ENCODE peak calls at places on chromosomes 13 and 19, in eight cellular contexts. W, F, B, I, M, R, Q and H are unnamed samples.

GRCh38 chr13:93680329-93680728 is 453.7 kb downstream of the GPC6 start:
- DNase-seq in W (no peak), F (no peak), B (no peak), I (no peak), M (no peak), R (no peak), Q (no peak), H (no peak)

GRCh38 chr19:4971424-4971793 is 2.5 kb downstream of the KDM4B start:
- DNase-seq in W (no peak), F (no peak), B (peak), I (peak), M (no peak), R (no peak), Q (no peak), H (no peak)

GRCh38 chr19:29247912-29248311 is 35.0 kb upstream of the UQCRFS1 start:
- DNase-seq in W (no peak), F (no peak), B (no peak), I (no peak), M (peak), R (no peak), Q (peak), H (no peak)

GRCh38 chr19:44758596-44758995 is 10.1 kb downstream of the BCL3 start:
- DNase-seq in W (no peak), F (no peak), B (peak), I (no peak), M (peak), R (no peak), Q (peak), H (no peak)

GRCh38 chr13:29465741-29466293 is 129.7 kb downstream of the SLC7A1 start:
- DNase-seq in W (no peak), F (no peak), B (no peak), I (peak), M (peak), R (no peak), Q (no peak), H (no peak)

GRCh38 chr19:16587031-16588023 is 15.1 kb upstream of the SLC35E1 start:
- DNase-seq in W (no peak), F (no peak), B (no peak), I (no peak), M (no peak), R (peak), Q (no peak), H (peak)

GRCh38 chr19:17576758-17577532 is 21.5 kb downstream of the COLGALT1 start:
- DNase-seq in W (no peak), F (peak), B (peak), I (no peak), M (no peak), R (no peak), Q (peak), H (no peak)

GRCh38 chr19:2332341-2333026 is 4.0 kb downstream of the SPPL2B start:
- DNase-seq in W (no peak), F (no peak), B (no peak), I (no peak), M (peak), R (no peak), Q (no peak), H (peak)

GRCh38 chr13:78192721-78193120 is 274.1 kb upstream of the EDNRB start:
- DNase-seq in W (no peak), F (no peak), B (no peak), I (peak), M (no peak), R (no peak), Q (no peak), H (no peak)

GRCh38 chr13:24615911-24616472 is 64.2 kb upstream of the ATP12A start:
- DNase-seq in W (no peak), F (no peak), B (no peak), I (no peak), M (no peak), R (no peak), Q (peak), H (no peak)

GRCh38 chr19:48713041-48713863 is 6.3 kb downstream of the MAMSTR start:
- DNase-seq in W (no peak), F (no peak), B (peak), I (no peak), M (peak), R (no peak), Q (peak), H (peak)

GRCh38 chr19:19110410-19111137 is 27.7 kb downstream of the TMEM161A start:
- DNase-seq in W (no peak), F (peak), B (no peak), I (no peak), M (no peak), R (no peak), Q (peak), H (no peak)
- TF ChIP-seq CTCF in W (no peak), F (peak), B (peak), I (no peak), M (peak), R (peak), Q (peak), H (no peak)

GRCh38 chr13:112877496-112877895 is 91.5 kb upstream of the MCF2L start:
- DNase-seq in W (no peak), F (no peak), B (no peak), I (no peak), M (peak), R (no peak), Q (no peak), H (no peak)
- TF ChIP-seq CTCF in W (no peak), F (no peak), B (no peak), I (no peak), M (no peak), R (no peak), Q (no peak), H (no peak)

DNA sequence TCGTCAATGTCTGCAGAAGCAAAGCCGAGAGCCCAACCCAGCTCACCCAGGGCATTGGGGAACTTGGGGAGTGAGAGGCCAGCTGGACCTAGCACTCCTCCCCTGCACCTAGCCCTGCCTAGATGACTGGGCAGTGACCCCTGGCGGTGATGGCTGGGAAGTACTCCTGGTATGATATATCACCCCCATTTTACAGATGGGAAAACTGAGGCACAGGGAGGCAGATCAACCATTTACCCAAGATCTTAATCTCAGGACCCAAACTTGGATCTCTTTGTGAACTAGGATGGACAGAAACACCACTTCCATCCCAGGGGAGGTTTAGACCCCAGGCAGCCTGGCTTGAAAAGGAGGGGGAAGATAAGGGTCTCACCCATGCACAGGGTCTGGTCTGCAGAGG is 43.5 kb downstream of the CCL25 start:
- DNase-seq in W (no peak), F (no peak), B (no peak), I (peak), M (no peak), R (no peak), Q (no peak), H (no peak)
- TF ChIP-seq CTCF in W (no peak), F (no peak), B (peak), I (peak), M (no peak), R (no peak), Q (no peak), H (no peak)

DNA sequence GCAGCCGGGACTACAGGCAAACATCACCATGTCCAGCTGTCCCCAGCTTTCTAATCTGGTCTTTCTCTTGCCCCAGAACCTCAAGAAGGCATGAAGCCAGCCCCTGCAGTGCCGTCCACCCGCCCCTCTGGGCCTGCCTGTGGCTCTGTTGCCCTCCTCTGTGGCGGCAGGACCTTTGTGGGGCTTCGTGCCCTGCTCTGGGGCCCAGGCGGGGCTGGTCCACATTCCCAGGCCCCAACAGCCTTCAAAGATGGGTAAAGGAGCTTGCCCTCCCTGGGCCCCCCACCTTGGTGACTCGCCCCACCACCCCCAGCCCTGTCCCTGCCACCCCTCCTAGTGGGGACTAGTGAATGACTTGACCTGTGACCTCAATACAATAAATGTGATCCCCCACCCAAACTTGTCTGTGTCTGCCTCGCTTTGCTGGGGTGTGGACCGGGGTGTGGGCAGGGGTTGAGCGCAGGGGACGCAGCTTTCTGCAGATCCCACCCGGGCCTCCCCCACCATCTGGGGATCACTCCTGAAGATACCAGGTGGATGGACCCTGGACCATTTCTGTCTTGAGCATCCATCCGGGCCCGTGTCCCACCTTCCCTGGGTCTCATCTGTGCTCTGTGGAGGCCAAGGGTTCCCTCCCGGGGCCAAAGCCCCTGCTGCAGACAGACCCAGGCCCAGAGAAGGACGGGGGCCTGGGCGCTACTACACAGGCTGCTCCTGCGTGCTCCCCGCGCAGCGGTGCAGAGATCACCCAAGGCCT is 15.3 kb downstream of the PRKCSH start:
- DNase-seq in W (no peak), F (no peak), B (no peak), I (no peak), M (no peak), R (no peak), Q (no peak), H (no peak)
- TF ChIP-seq CTCF in W (no peak), F (no peak), B (no peak), I (no peak), M (no peak), R (no peak), Q (no peak), H (no peak)

GRCh38 chr19:13031917-13032623 is 36.8 kb downstream of the NFIX start:
- DNase-seq in W (no peak), F (no peak), B (no peak), I (peak), M (peak), R (no peak), Q (no peak), H (no peak)

GRCh38 chr19:13033819-13034611 is 38.7 kb downstream of the NFIX start:
- DNase-seq in W (no peak), F (no peak), B (peak), I (peak), M (peak), R (peak), Q (no peak), H (no peak)

GRCh38 chr19:13034636-13035035 is 39.4 kb downstream of the NFIX start:
- DNase-seq in W (no peak), F (no peak), B (no peak), I (peak), M (no peak), R (no peak), Q (no peak), H (no peak)

GRCh38 chr19:13032837-13033236 is 37.6 kb downstream of the NFIX start:
- DNase-seq in W (no peak), F (no peak), B (no peak), I (no peak), M (no peak), R (no peak), Q (no peak), H (no peak)

GRCh38 chr19:13033244-13033643 is 38.0 kb downstream of the NFIX start:
- DNase-seq in W (no peak), F (no peak), B (no peak), I (peak), M (no peak), R (no peak), Q (no peak), H (no peak)
- TF ChIP-seq CTCF in W (peak), F (no peak), B (peak), I (peak), M (peak), R (no peak), Q (no peak), H (no peak)

GRCh38 chr13:30755678-30756077 is 20.3 kb downstream of the ALOX5AP start:
- DNase-seq in W (no peak), F (no peak), B (no peak), I (no peak), M (no peak), R (no peak), Q (peak), H (no peak)

GRCh38 chr13:30752991-30753616 is 17.8 kb downstream of the ALOX5AP start:
- DNase-seq in W (no peak), F (no peak), B (no peak), I (no peak), M (no peak), R (no peak), Q (no peak), H (no peak)

GRCh38 chr13:30751183-30751933 is 16.0 kb downstream of the ALOX5AP start:
- DNase-seq in W (no peak), F (no peak), B (no peak), I (no peak), M (no peak), R (no peak), Q (no peak), H (no peak)

GRCh38 chr13:30750036-30750435 is 14.7 kb downstream of the ALOX5AP start:
- DNase-seq in W (no peak), F (no peak), B (no peak), I (no peak), M (no peak), R (no peak), Q (no peak), H (no peak)

DNA sequence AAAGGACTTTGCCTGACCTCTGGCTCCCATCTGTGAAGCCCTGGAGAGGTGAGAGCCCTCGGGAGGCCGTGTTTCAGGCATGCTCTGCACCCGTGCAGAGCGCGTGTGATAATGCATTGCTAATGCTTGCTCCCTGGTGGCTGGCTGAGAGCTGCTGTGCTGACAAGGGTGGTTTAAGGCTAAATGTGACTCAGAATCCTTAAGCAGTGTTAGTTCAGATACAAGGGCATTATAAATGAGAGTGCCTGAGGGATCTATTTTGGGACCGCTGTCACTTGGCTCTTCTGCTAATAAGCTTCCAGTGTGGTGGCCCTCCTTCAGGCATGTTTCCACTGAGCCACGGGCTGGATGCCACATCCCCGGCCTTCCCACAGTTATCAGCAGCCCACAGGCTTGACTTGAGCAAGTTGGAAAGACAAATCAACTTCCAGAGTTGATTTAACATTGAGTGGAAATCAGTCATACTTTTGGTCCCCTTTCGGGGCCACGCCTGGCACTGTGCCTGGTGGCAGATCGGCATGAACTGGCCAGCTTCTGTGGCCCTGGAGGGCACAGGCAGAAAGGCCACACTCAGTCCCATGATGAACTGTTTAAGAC is 17.0 kb downstream of the ALOX5AP start:
- DNase-seq in W (no peak), F (no peak), B (no peak), I (no peak), M (peak), R (no peak), Q (no peak), H (no peak)
- TF ChIP-seq CTCF in W (no peak), F (no peak), B (no peak), I (no peak), M (no peak), R (no peak), Q (no peak), H (no peak)

GRCh38 chr13:38637576-38637975 is 49.3 kb upstream of the FREM2 start:
- DNase-seq in W (no peak), F (no peak), B (no peak), I (peak), M (no peak), R (no peak), Q (no peak), H (no peak)

GRCh38 chr13:38636106-38636505 is 50.8 kb upstream of the FREM2 start:
- DNase-seq in W (no peak), F (no peak), B (no peak), I (no peak), M (no peak), R (no peak), Q (no peak), H (no peak)

GRCh38 chr13:38636756-38637155 is 50.1 kb upstream of the FREM2 start:
- DNase-seq in W (no peak), F (peak), B (no peak), I (no peak), M (no peak), R (no peak), Q (no peak), H (no peak)

GRCh38 chr13:38641164-38641948 is 45.5 kb upstream of the FREM2 start:
- DNase-seq in W (no peak), F (no peak), B (no peak), I (peak), M (no peak), R (no peak), Q (no peak), H (no peak)
- TF ChIP-seq CTCF in W (peak), F (peak), B (no peak), I (peak), M (no peak), R (no peak), Q (no peak), H (no peak)

DNA sequence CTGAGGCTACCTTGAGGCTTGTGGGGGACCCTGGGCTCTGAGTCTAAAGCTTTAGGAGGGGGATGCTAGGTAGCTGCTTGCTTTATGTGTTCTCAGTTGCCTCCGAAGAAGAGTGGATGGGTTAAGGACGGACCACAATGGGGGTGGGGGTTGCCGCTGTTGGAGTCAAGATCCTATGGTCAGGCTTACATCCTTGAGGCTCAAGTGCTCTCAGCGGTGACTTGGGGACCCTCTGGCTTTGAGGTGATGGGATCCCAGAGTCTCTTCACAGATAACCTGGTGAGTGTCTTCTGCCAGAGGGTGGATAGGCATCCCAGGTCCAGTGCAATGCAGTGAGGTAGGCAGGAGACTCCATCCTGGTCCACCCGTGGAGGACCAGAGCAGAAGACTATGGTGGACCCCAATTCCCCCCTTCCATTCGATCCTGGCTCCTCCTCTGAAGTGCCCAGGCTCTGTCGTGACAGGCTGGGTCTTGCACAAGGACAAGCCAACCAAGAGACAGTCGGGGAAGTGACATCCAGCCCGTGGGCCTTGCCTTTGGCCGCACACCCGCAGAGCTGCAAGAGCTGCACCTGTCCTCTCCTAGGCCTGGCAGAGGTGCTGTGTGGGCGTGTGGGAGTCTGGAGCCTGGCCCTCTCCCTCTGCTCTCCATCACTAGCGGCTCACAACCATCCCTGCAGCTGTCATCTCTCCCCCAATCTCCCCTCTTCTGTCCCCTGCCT is 3.3 kb downstream of the ZNF784 start:
- DNase-seq in W (no peak), F (no peak), B (no peak), I (no peak), M (no peak), R (no peak), Q (no peak), H (no peak)
- TF ChIP-seq CTCF in W (no peak), F (no peak), B (no peak), I (no peak), M (no peak), R (no peak), Q (no peak), H (no peak)

GRCh38 chr13:45820106-45820838 is 31.3 kb downstream of the SIAH3 start:
- DNase-seq in W (no peak), F (no peak), B (peak), I (no peak), M (no peak), R (no peak), Q (peak), H (no peak)

GRCh38 chr13:45821861-45822260 is 29.7 kb downstream of the SIAH3 start:
- DNase-seq in W (no peak), F (no peak), B (peak), I (no peak), M (no peak), R (no peak), Q (no peak), H (no peak)

GRCh38 chr13:45823583-45823982 is 28.0 kb downstream of the SIAH3 start:
- DNase-seq in W (no peak), F (no peak), B (peak), I (no peak), M (no peak), R (no peak), Q (no peak), H (no peak)

GRCh38 chr13:45812599-45813372 is 38.8 kb downstream of the SIAH3 start:
- DNase-seq in W (no peak), F (no peak), B (no peak), I (no peak), M (no peak), R (no peak), Q (no peak), H (no peak)

GRCh38 chr13:45817833-45818232 is 33.7 kb downstream of the SIAH3 start:
- DNase-seq in W (no peak), F (no peak), B (no peak), I (peak), M (no peak), R (no peak), Q (no peak), H (no peak)
- TF ChIP-seq CTCF in W (no peak), F (no peak), B (no peak), I (peak), M (no peak), R (no peak), Q (no peak), H (no peak)

GRCh38 chr13:81929988-81930387 is 1589.1 kb upstream of the SPRY2 start:
- DNase-seq in W (no peak), F (no peak), B (no peak), I (peak), M (no peak), R (no peak), Q (no peak), H (no peak)

DNA sequence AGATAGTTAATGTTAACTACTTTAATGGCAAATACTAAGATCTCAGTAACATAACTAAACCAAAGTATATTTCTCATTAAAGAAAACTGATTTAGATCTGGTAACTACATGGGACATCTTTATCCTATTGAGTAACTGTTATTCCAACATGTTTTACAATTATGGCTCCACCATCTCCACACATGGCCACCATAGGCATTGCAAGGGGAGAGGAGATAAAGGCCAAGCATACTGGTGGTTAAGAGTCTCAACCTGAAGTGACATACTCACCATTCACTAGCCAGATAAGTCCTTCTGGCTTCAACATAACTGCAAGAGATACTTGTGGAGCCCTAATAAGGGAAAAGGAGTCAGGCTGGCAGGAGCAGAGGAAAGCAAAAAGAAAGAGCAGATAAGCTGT is 1586.4 kb upstream of the SPRY2 start:
- DNase-seq in W (no peak), F (no peak), B (no peak), I (peak), M (no peak), R (no peak), Q (no peak), H (no peak)
- TF ChIP-seq CTCF in W (no peak), F (peak), B (no peak), I (peak), M (no peak), R (no peak), Q (no peak), H (no peak)